ENCODE peak calls at places on chromosomes 6 and 20, in seven cellular contexts. U is fibroblast of lung; Y is stimulated activated CD4-positive, alpha-beta T cell treated with anti-CD3 and anti-CD28 coated beads, Interleukin-1b, Interleukin-23, amount 100 ng/mL, for 48 hours; I is COR-L47; C is non-pigmented ciliary epithelial cell; O is A549; Q is NAMALWA. R is an unnamed sample.

GRCh38 chr6:134589512-134589911 is 271.6 kb upstream of the SGK1 start:
- DNase-seq in U (peak; percentile 100), Y (no peak), I (no peak), C (peak; percentile 98), O (peak; percentile 67), Q (no peak), R (no peak)

GRCh38 chr6:47256361-47256760 is 53.3 kb downstream of the TNFRSF21 start:
- DNase-seq in U (no peak), Y (no peak), I (no peak), C (no peak), O (no peak), Q (no peak), R (no peak)

GRCh38 chr6:3350252-3350826 is 91.6 kb downstream of the PSMG4 start:
- DNase-seq in U (no peak), Y (no peak), I (no peak), C (no peak), O (no peak), Q (no peak), R (no peak)

GRCh38 chr20:58056021-58056591 is 172.3 kb downstream of the ANKRD60 start:
- DNase-seq in U (no peak), Y (no peak), I (no peak), C (no peak), O (no peak), Q (no peak), R (no peak)

GRCh38 chr6:80316655-80317332 is 210.3 kb downstream of the BCKDHB start:
- DNase-seq in U (no peak), Y (no peak), I (no peak), C (no peak), O (no peak), Q (no peak), R (no peak)

GRCh38 chr6:26414281-26414680 is 12.2 kb downstream of the BTN3A1 start:
- DNase-seq in U (no peak), Y (no peak), I (no peak), C (no peak), O (no peak), Q (peak; percentile 11), R (no peak)

GRCh38 chr6:154403803-154404202 is 47.2 kb upstream of the IPCEF1 start:
- DNase-seq in U (peak; percentile 85), Y (peak; percentile 4), I (peak; percentile 30), C (no peak), O (no peak), Q (no peak), R (no peak)

GRCh38 chr20:45833883-45834796 is 541 bp downstream of the SNX21 start:
- DNase-seq in U (peak; percentile 73), Y (peak; percentile 39), I (no peak), C (no peak), O (peak; percentile 75), Q (no peak), R (peak; percentile 63)

GRCh38 chr6:1081566-1081965 is 230.3 kb upstream of the FOXQ1 start:
- DNase-seq in U (peak; percentile 53), Y (no peak), I (no peak), C (no peak), O (no peak), Q (no peak), R (no peak)

R was measured in GM12892.